ENCODE peak calls at places on chromosomes 16 and 17, in seven cellular contexts. T is HTR-8/SVneo; A is DMS153; Q is NCI-H524; W is stimulated activated CD4-positive, alpha-beta T cell treated with anti-CD3 and anti-CD28 coated beads, Interleukin-1b, Interleukin-23, amount 100 ng/mL, for 4 hours; J is T-helper 1 cell; E is stimulated activated CD8-positive, alpha-beta memory T cell treated with anti-CD3 and anti-CD28 coated beads, Interleukin-7, amount 100 ng/mL, for 1 hour. V is an unnamed sample.

GRCh38 chr16:3023415-3023668 is 400 bp downstream of the HCFC1R1 start:
- DNase-seq in T (peak; percentile 27), A (no peak), Q (no peak), W (no peak), J (no peak), E (no peak), V (peak; percentile 63)

GRCh38 chr16:11585460-11586374 is 1.0 kb downstream of the LITAF start:
- DNase-seq in T (no peak), A (no peak), Q (no peak), W (peak; percentile 22), J (no peak), E (no peak), V (peak; percentile 20)

GRCh38 chr17:35560703-35561102 is at the start of gene SLFN14:
- DNase-seq in T (no peak), A (no peak), Q (no peak), W (no peak), J (no peak), E (no peak), V (no peak)

GRCh38 chr17:76640550-76641380 is 2.8 kb downstream of the ST6GALNAC1 start:
- DNase-seq in T (no peak), A (no peak), Q (no peak), W (no peak), J (no peak), E (no peak), V (no peak)

GRCh38 chr17:4643676-4644075 is 2.2 kb upstream of the ALOX15 start:
- DNase-seq in T (no peak), A (no peak), Q (no peak), W (no peak), J (no peak), E (no peak), V (no peak)

GRCh38 chr16:16120382-16121184 is 102.7 kb downstream of the ABCC6 start:
- DNase-seq in T (no peak), A (peak; percentile 88), Q (peak; percentile 99), W (no peak), J (no peak), E (no peak), V (no peak)

GRCh38 chr16:71344315-71344905 is 14.1 kb upstream of the CALB2 start:
- DNase-seq in T (no peak), A (no peak), Q (no peak), W (no peak), J (no peak), E (no peak), V (no peak)

GRCh38 chr17:5683241-5683640 is 98.9 kb upstream of the NLRP1 start:
- DNase-seq in T (no peak), A (no peak), Q (no peak), W (no peak), J (no peak), E (no peak), V (no peak)

GRCh38 chr16:495127-495748 is 32.3 kb upstream of the CAPN15 start:
- DNase-seq in T (peak; percentile 51), A (peak; percentile 19), Q (peak; percentile 15), W (no peak), J (peak; percentile 23), E (no peak), V (peak; percentile 26)

GRCh38 chr17:62876063-62876462 is 67.9 kb upstream of the MARCHF10 start:
- DNase-seq in T (no peak), A (no peak), Q (no peak), W (no peak), J (no peak), E (no peak), V (peak; percentile 62)

GRCh38 chr17:1186214-1186820 is 6.5 kb upstream of the ABR start:
- DNase-seq in T (no peak), A (no peak), Q (no peak), W (no peak), J (no peak), E (no peak), V (peak; percentile 51)

GRCh38 chr17:77476920-77477805 is 336.4 kb downstream of the SEC14L1 start:
- DNase-seq in T (peak; percentile 67), A (no peak), Q (no peak), W (no peak), J (peak; percentile 45), E (no peak), V (peak; percentile 96)

GRCh38 chr17:49146620-49147306 is 14.2 kb downstream of the B4GALNT2 start:
- DNase-seq in T (peak; percentile 97), A (no peak), Q (no peak), W (no peak), J (no peak), E (no peak), V (peak; percentile 97)

GRCh38 chr16:67000384-67001158 is 12.2 kb downstream of the CES4A start:
- DNase-seq in T (peak; percentile 63), A (peak; percentile 49), Q (peak; percentile 64), W (peak; percentile 54), J (peak; percentile 76), E (peak; percentile 14), V (peak; percentile 61)

GRCh38 chr17:1179635-1180433 is at the start of gene ABR:
- DNase-seq in T (peak; percentile 59), A (no peak), Q (no peak), W (peak; percentile 52), J (no peak), E (no peak), V (peak; percentile 36)

GRCh38 chr17:60390881-60391418 is 983 bp downstream of the USP32 start:
- DNase-seq in T (peak; percentile 31), A (no peak), Q (peak; percentile 60), W (peak; percentile 9), J (peak; percentile 19), E (no peak), V (peak; percentile 28)

GRCh38 chr17:2468270-2468669 is 43.4 kb downstream of the METTL16 start:
- DNase-seq in T (no peak), A (no peak), Q (no peak), W (no peak), J (no peak), E (no peak), V (no peak)

GRCh38 chr16:64657316-64658011 is 464.4 kb downstream of the CDH11 start:
- DNase-seq in T (no peak), A (no peak), Q (no peak), W (no peak), J (no peak), E (no peak), V (no peak)

GRCh38 chr17:29909604-29910003 is 20.4 kb downstream of the SSH2 start:
- DNase-seq in T (no peak), A (no peak), Q (no peak), W (no peak), J (peak; percentile 3), E (no peak), V (peak; percentile 44)

GRCh38 chr17:39663688-39664580 is 1.2 kb upstream of the TCAP start:
- DNase-seq in T (no peak), A (no peak), Q (no peak), W (no peak), J (no peak), E (no peak), V (no peak)

GRCh38 chr17:47305302-47305923 is 18.3 kb upstream of the EFCAB13 start:
- DNase-seq in T (peak; percentile 91), A (no peak), Q (no peak), W (no peak), J (no peak), E (no peak), V (peak; percentile 80)

GRCh38 chr16:9344508-9344907 is 253.1 kb downstream of the HAPSTR1 start:
- DNase-seq in T (no peak), A (no peak), Q (no peak), W (no peak), J (no peak), E (no peak), V (no peak)

GRCh38 chr17:8577868-8578267 is 52.7 kb downstream of the MYH10 start:
- DNase-seq in T (no peak), A (no peak), Q (no peak), W (no peak), J (no peak), E (no peak), V (no peak)

GRCh38 chr16:3798827-3799226 is 81.5 kb upstream of the TRAP1 start:
- DNase-seq in T (no peak), A (no peak), Q (no peak), W (no peak), J (no peak), E (no peak), V (no peak)

GRCh38 chr16:49342336-49343265 is 31.0 kb upstream of the C16orf78 start:
- DNase-seq in T (no peak), A (no peak), Q (no peak), W (no peak), J (no peak), E (no peak), V (no peak)

GRCh38 chr16:75687361-75687760 is 10.6 kb upstream of the CPHXL2 start:
- DNase-seq in T (no peak), A (no peak), Q (no peak), W (no peak), J (no peak), E (no peak), V (no peak)

GRCh38 chr16:27080870-27081269 is 14.1 kb downstream of the C16orf82 start:
- DNase-seq in T (no peak), A (no peak), Q (peak; percentile 5), W (no peak), J (no peak), E (no peak), V (peak; percentile 20)

GRCh38 chr17:13786000-13786598 is 184.4 kb upstream of the HS3ST3A1 start:
- DNase-seq in T (no peak), A (no peak), Q (no peak), W (no peak), J (no peak), E (no peak), V (no peak)

GRCh38 chr17:28282596-28282995 is 36.4 kb upstream of the TMEM97 start:
- DNase-seq in T (peak; percentile 44), A (peak; percentile 51), Q (peak; percentile 97), W (no peak), J (no peak), E (no peak), V (peak; percentile 21)

GRCh38 chr17:56451629-56452028 is 141.9 kb upstream of the NOG start:
- DNase-seq in T (no peak), A (no peak), Q (no peak), W (no peak), J (no peak), E (no peak), V (peak; percentile 16)

GRCh38 chr16:49487746-49488145 is 114.1 kb downstream of the C16orf78 start:
- DNase-seq in T (no peak), A (no peak), Q (no peak), W (no peak), J (no peak), E (no peak), V (no peak)

GRCh38 chr16:3503513-3503912 is 2.7 kb downstream of the CLUAP1 start:
- DNase-seq in T (no peak), A (no peak), Q (no peak), W (peak; percentile 23), J (peak; percentile 91), E (peak; percentile 20), V (no peak)

V was measured in RWPE1.